ENCODE peak calls at places on chromosomes 12 and 14, in four cellular contexts. J, M, L and G are unnamed samples.

GRCh38 chr14:81435578-81436295 is 35.6 kb upstream of the STON2 start:
- DNase-seq in J (peak), L (peak), M (peak), G (no peak)

GRCh38 chr14:50865677-50866076 is 6.2 kb upstream of the ABHD12B start:
- DNase-seq in L (no peak), M (peak), J (no peak), G (no peak)

GRCh38 chr14:20469890-20470858 is 968 bp downstream of the PNP start:
- DNase-seq in J (peak), L (peak), M (peak), G (no peak)

GRCh38 chr14:69716483-69717187 is 50.3 kb upstream of the SRSF5 start:
- DNase-seq in J (no peak), L (no peak), M (peak), G (no peak)

GRCh38 chr12:19719650-19720049 is 280.4 kb downstream of the AEBP2 start:
- DNase-seq in M (no peak), L (no peak), J (no peak), G (no peak)

GRCh38 chr12:127516467-127516866 is 750.5 kb upstream of the TMEM132C start:
- DNase-seq in L (no peak), J (no peak), M (no peak), G (no peak)

GRCh38 chr12:13165578-13166120 is 30.9 kb upstream of the EMP1 start:
- DNase-seq in J (peak), M (peak), L (no peak), G (no peak)

GRCh38 chr14:102164241-102164641 is 24.5 kb downstream of the WDR20 start:
- DNase-seq in M (peak), L (no peak), J (no peak), G (no peak)

GRCh38 chr12:46159239-46159901 is 109.5 kb downstream of the SLC38A1 start:
- DNase-seq in L (no peak), M (no peak), J (no peak), G (no peak)

GRCh38 chr14:105273062-105273461 is 24.7 kb downstream of the BTBD6 start:
- DNase-seq in J (no peak), M (no peak), L (no peak), G (no peak)

GRCh38 chr12:131683266-131684014 is 27.4 kb upstream of the SFSWAP start:
- DNase-seq in J (no peak), M (no peak), L (no peak), G (no peak)

GRCh38 chr12:52871291-52871961 is 22.6 kb upstream of the KRT78 start:
- DNase-seq in M (no peak), L (no peak), J (peak), G (no peak)

GRCh38 chr14:77406086-77406485 is 17.2 kb downstream of the NOXRED1 start:
- DNase-seq in M (no peak), L (no peak), J (no peak), G (no peak)

GRCh38 chr14:104784846-104785707 is 10.5 kb downstream of the AKT1 start:
- DNase-seq in J (no peak), L (no peak), M (no peak), G (no peak)

GRCh38 chr14:69501362-69501964 is 16.9 kb downstream of the PLEKHD1 start:
- DNase-seq in J (no peak), L (no peak), M (no peak), G (no peak)

GRCh38 chr14:52348279-52348678 is 34.2 kb downstream of the PTGER2 start:
- DNase-seq in M (no peak), J (no peak), L (no peak), G (no peak)

GRCh38 chr12:56728139-56728861 is 3.2 kb upstream of the NACA start:
- DNase-seq in J (no peak), L (no peak), M (no peak), G (no peak)

GRCh38 chr12:41511247-41511646 is 323.1 kb downstream of the PDZRN4 start:
- DNase-seq in M (no peak), L (no peak), J (no peak), G (no peak)

GRCh38 chr14:70177092-70177491 is 11.7 kb downstream of the SLC8A3 start:
- DNase-seq in J (no peak), M (no peak), L (no peak), G (no peak)

GRCh38 chr12:50828121-50828520 is 14.6 kb upstream of the TMPRSS12 start:
- DNase-seq in M (no peak), J (no peak), L (no peak), G (no peak)

GRCh38 chr14:41872906-41873305 is 266.2 kb downstream of the LRFN5 start:
- DNase-seq in J (no peak), L (no peak), M (no peak), G (no peak)

GRCh38 chr12:62659457-62660295 is 193.1 kb downstream of the MON2 start:
- DNase-seq in L (no peak), J (no peak), M (peak), G (no peak)

GRCh38 chr14:74908861-74909341 is 14.2 kb downstream of the RPS6KL1 start:
- DNase-seq in M (no peak), J (no peak), L (no peak), G (no peak)

GRCh38 chr12:28868414-28868813 is 280.7 kb upstream of the FAR2 start:
- DNase-seq in L (no peak), M (no peak), J (no peak), G (no peak)

GRCh38 chr12:103783744-103784664 is 57.0 kb downstream of the NT5DC3 start:
- DNase-seq in M (no peak), L (no peak), J (no peak), G (no peak)

GRCh38 chr12:28017126-28017872 is 44.8 kb upstream of the PTHLH start:
- DNase-seq in J (no peak), L (no peak), M (no peak), G (no peak)

GRCh38 chr12:121990692-121991603 is 30.7 kb upstream of the BCL7A start:
- DNase-seq in J (no peak), L (no peak), M (no peak), G (peak)

GRCh38 chr14:26233126-26233525 is 364.7 kb downstream of the NOVA1 start:
- DNase-seq in M (no peak), J (no peak), L (no peak), G (no peak)

GRCh38 chr14:32940066-32940651 is 1.5 kb downstream of the NPAS3 start:
- DNase-seq in J (no peak), M (peak), L (no peak), G (no peak)

GRCh38 chr14:73427516-73428264 is 30.7 kb downstream of the NUMB start:
- DNase-seq in L (no peak), M (peak), J (no peak), G (no peak)

GRCh38 chr12:105946541-105946940 is 192.2 kb downstream of the NUAK1 start:
- DNase-seq in L (no peak), J (no peak), M (no peak), G (no peak)

GRCh38 chr14:55116246-55117030 is 12.6 kb upstream of the LGALS3 start:
- DNase-seq in M (no peak), J (no peak), L (peak), G (no peak)

GRCh38 chr12:1594295-1595025 is at the start of gene FBXL14:
- DNase-seq in J (peak), L (peak), M (peak), G (no peak)

GRCh38 chr12:115232455-115233156 is 548.6 kb upstream of the TBX3 start:
- DNase-seq in L (no peak), M (no peak), J (no peak), G (no peak)

GRCh38 chr12:116731801-116732200 is 6.1 kb downstream of the SPRING1 start:
- DNase-seq in M (no peak), L (no peak), J (no peak), G (no peak)

GRCh38 chr12:42216737-42217136 is 21.3 kb downstream of the YAF2 start:
- DNase-seq in L (no peak), J (no peak), M (no peak), G (no peak)

GRCh38 chr12:85672436-85672835 is 163.8 kb downstream of the RASSF9 start:
- DNase-seq in L (no peak), M (no peak), J (no peak), G (no peak)

GRCh38 chr12:101686176-101686575 is 11.3 kb upstream of the CHPT1 start:
- DNase-seq in J (no peak), M (no peak), L (no peak), G (no peak)

GRCh38 chr12:117124421-117125274 is 25.4 kb upstream of the TESC start:
- DNase-seq in M (peak), J (no peak), L (peak), G (no peak)

GRCh38 chr12:108447168-108447840 is 67.8 kb upstream of the FICD start:
- DNase-seq in M (no peak), L (no peak), J (no peak), G (no peak)
- TF ChIP-seq MYC in M (no peak), L (no peak), J (no peak), G (no peak)

GRCh38 chr14:67270933-67271332 is 29.7 kb downstream of the PALS1 start:
- DNase-seq in M (no peak), J (no peak), L (no peak), G (no peak)

GRCh38 chr14:67267929-67268328 is 26.7 kb downstream of the PALS1 start:
- DNase-seq in J (no peak), M (no peak), L (no peak), G (no peak)

GRCh38 chr14:67270354-67270753 is 29.1 kb downstream of the PALS1 start:
- DNase-seq in J (no peak), M (no peak), L (no peak), G (no peak)

GRCh38 chr14:67268456-67269115 is 27.4 kb downstream of the PALS1 start:
- DNase-seq in M (no peak), J (no peak), L (no peak), G (no peak)

GRCh38 chr14:67269338-67270060 is 28.3 kb downstream of the PALS1 start:
- DNase-seq in J (no peak), L (no peak), M (peak), G (no peak)
- TF ChIP-seq MYC in J (no peak), L (no peak), M (no peak), G (no peak)

DNA sequence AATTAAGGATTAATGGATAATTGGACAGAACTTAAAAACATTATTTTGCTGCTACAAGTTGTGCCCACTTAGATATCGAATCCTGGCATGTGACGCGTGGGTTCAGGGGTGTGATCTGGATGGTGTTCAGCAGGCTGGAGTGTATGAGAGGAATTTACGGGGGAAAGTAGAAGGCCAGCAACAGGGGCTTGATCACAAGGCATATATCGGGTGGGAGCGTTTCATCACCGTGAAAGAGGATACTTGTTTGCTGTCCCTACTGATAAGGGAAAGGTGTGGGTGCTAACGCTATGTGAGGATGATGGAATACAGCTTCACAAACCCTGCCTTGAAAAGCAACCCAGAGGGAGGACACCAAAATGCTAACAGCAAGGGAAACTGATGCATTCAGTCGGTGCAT is 13.3 kb downstream of the HHIPL1 start:
- DNase-seq in M (no peak), J (no peak), L (no peak), G (no peak)
- TF ChIP-seq MYC in M (no peak), J (no peak), L (no peak), G (no peak)

GRCh38 chr12:108457006-108457733 is 57.9 kb upstream of the FICD start:
- DNase-seq in M (peak), J (peak), L (peak), G (peak)
- TF ChIP-seq MYC in M (no peak), J (no peak), L (no peak), G (no peak)

GRCh38 chr14:56290195-56290594 is 172.0 kb downstream of the PELI2 start:
- DNase-seq in L (no peak), J (no peak), M (no peak), G (no peak)

GRCh38 chr14:56282179-56282578 is 164.0 kb downstream of the PELI2 start:
- DNase-seq in M (no peak), J (no peak), L (no peak), G (no peak)

GRCh38 chr14:56280843-56281242 is 162.6 kb downstream of the PELI2 start:
- DNase-seq in L (no peak), J (peak), M (no peak), G (no peak)

GRCh38 chr14:56289155-56289554 is 170.9 kb downstream of the PELI2 start:
- DNase-seq in J (no peak), L (no peak), M (no peak), G (no peak)

GRCh38 chr14:56284641-56285040 is 166.4 kb downstream of the PELI2 start:
- DNase-seq in J (no peak), L (no peak), M (no peak), G (no peak)
- TF ChIP-seq MYC in J (no peak), L (no peak), M (no peak), G (no peak)

GRCh38 chr14:43793579-43793978 is 713.5 kb downstream of the FSCB start:
- DNase-seq in J (no peak), L (peak), M (no peak), G (no peak)
- TF ChIP-seq MYC in J (no peak), L (no peak), M (no peak), G (no peak)

GRCh38 chr12:78641837-78642423 is 222.6 kb upstream of the SYT1 start:
- DNase-seq in J (no peak), M (no peak), L (no peak), G (no peak)

GRCh38 chr12:78636253-78636855 is 228.2 kb upstream of the SYT1 start:
- DNase-seq in L (no peak), J (no peak), M (no peak), G (no peak)
- TF ChIP-seq MYC in L (no peak), J (no peak), M (no peak), G (no peak)

GRCh38 chr12:6635375-6635855 is 344 bp downstream of the LPAR5 start:
- DNase-seq in L (no peak), M (no peak), J (no peak), G (no peak)
- TF ChIP-seq MYC in L (no peak), M (no peak), J (no peak), G (no peak)

DNA sequence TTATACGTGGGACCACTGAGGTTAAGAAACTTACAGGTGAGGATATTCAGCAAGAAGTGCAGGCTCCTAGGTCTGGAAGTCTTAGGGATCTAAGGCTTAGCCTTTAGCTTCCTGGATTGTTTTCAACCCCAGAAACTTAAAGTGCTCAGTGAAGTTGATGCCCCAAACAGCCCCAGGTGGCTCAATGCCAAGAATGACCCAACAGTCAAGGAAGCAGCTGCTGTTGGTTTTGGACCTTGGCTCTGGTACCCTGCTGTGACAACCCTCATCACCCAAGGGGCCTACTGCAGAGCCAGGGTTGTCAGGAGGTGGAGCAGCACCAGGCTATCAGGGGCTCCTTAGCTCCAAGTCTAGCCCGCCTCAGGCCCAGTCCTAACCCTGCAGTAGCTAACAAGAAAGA is 36.8 kb downstream of the VDR start:
- DNase-seq in J (no peak), M (peak), L (no peak), G (no peak)
- TF ChIP-seq MYC in J (no peak), M (no peak), L (no peak), G (no peak)